ENCODE peak calls at places on chromosomes 1 and 21, in six cellular contexts. K is neural progenitor cell, A is mammary epithelial cell, S is sigmoid colon, C is IMR-90, J is suprapubic skin. L is an unnamed sample. For H3K9me3, the result is how much of the 10 kb centered on the place peaks cover.

GRCh38 chr1:61419167-61419566 is 305.8 kb downstream of the TM2D1 start:
- DNase-seq in A (no peak), C (no peak), K (no peak), J (no peak), S (no peak), L (no peak)

GRCh38 chr1:173126421-173126820 is 75.7 kb upstream of the TNFSF18 start:
- DNase-seq in K (no peak), J (no peak), S (no peak), C (peak), A (no peak), L (no peak)

GRCh38 chr21:36297555-36297937 is 22.5 kb upstream of the MORC3 start:
- DNase-seq in A (no peak), K (no peak), J (no peak), S (no peak), C (no peak), L (no peak)

GRCh38 chr21:45537746-45538291 is 4.4 kb downstream of the SLC19A1 start:
- DNase-seq in K (no peak), J (peak), A (no peak), S (peak), C (no peak), L (no peak)

GRCh38 chr1:167663002-167663772 is 33.2 kb downstream of the RCSD1 start:
- DNase-seq in J (no peak), S (no peak), A (peak), C (peak), K (no peak), L (no peak)

GRCh38 chr1:85406887-85407593 is 57.9 kb downstream of the DDAH1 start:
- DNase-seq in A (peak), S (peak), C (peak), J (no peak), K (no peak), L (no peak)

GRCh38 chr1:67250051-67250653 is 57.5 kb upstream of the IL12RB2 start:
- DNase-seq in S (no peak), K (peak), A (no peak), C (no peak), J (no peak), L (no peak)

GRCh38 chr1:206497363-206497762 is 10.0 kb upstream of the RASSF5 start:
- DNase-seq in J (no peak), K (no peak), C (no peak), A (no peak), S (no peak), L (no peak)

GRCh38 chr21:36164427-36164784 is 7.8 kb downstream of the DOP1B start:
- DNase-seq in J (no peak), S (no peak), K (no peak), C (no peak), A (no peak), L (no peak)

GRCh38 chr1:30675761-30676160 is 47.6 kb downstream of the MATN1 start:
- DNase-seq in K (no peak), A (peak), C (peak), J (no peak), S (no peak), L (no peak)

GRCh38 chr1:162019436-162019835 is 4.2 kb downstream of the OLFML2B start:
- DNase-seq in K (no peak), A (no peak), C (no peak), S (no peak), J (no peak), L (no peak)

DNA sequence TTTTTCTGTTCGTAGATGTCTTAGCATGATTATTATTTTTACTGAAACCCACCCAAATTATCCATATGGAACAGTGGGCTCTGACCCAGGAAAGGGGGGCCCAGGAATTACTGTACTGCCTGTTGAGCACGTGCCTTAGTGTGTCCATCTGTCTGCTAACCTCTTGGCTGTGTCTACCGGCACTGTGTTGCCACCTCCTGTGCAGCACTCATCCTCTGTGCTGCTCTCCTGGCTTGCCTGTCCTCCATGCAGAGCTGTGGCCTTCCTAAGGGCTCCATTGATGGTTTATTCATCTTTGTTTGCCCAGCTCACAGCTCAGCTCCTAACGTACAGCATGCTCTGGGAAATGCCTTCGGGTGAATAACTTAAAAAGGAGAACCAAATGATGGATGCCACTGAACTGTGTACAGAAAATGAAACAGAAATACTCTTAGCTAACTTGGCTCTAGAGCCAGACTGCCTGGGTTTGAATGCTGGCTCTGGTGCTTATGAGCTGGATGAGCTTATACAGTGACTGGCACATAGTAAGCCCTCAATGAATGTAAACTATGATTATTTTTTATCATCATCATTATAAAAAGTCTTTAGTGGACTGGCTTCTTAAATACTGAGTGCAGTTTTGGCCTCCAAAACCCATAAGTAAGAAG is 11.4 kb upstream of the RPTN start:
- DNase-seq in A (no peak), C (no peak), K (no peak), S (no peak), J (no peak), L (no peak)
- H3K9me3 ChIP-seq in A (under half), C (under half), K (under half), S (under half), J (under half), L (under half)

GRCh38 chr21:43289442-43289841 is 120.6 kb downstream of the CRYAA start:
- DNase-seq in J (no peak), K (no peak), A (no peak), S (no peak), C (no peak), L (no peak)
- TF ChIP-seq CTCF in J (no peak), K (no peak), A (no peak), S (no peak), C (no peak), L (no peak)

DNA sequence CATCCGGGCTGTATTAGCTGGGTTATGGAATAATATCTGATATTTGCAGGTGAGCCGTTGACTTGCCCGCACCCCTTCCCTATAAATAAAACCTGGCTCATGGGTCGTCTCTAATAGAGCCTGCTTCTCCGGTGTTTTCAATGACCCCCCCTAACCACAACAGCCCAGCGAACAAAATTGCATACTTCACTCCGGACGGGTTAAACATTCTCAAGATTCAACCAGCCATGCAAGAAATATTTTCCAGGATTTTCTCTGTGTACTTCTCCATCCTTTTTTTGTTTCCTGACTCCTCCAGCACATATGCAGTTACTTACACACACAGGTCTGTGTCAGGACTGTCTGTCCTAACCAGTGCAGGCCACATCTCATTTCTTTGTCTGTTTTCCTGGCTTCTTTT is 267.7 kb downstream of the ZNF648 start:
- DNase-seq in C (no peak), S (no peak), A (no peak), K (no peak), J (no peak), L (no peak)
- H3K4me3 ChIP-seq in C (no peak), S (no peak), A (no peak), K (no peak), J (no peak), L (no peak)

DNA sequence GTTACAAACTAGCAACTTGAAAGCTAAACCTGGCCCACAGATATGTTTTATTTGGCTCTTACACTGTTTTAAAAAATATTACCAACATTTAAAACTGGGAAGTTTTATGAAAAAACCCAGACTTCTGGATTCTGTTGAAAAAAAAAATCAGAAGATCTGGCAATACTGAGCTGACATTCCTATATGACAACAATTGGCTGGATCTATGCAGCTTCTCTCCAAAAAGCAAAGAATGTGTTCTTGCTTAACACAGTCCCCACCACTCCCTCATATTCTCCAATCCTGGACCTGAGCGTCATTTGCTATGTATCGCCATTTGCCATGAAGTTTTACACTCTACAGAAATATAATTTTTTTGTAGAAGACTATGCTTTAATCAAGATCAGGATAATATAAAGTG is 859.6 kb downstream of the LTN1 start:
- DNase-seq in K (no peak), A (no peak), S (no peak), C (no peak), J (no peak), L (no peak)
- H3K9me3 ChIP-seq in K (under half), A (under half), S (under half), C (under half), J (under half), L (under half)

GRCh38 chr1:234371414-234371813 is 1.8 kb upstream of the COA6 start:
- DNase-seq in S (no peak), K (no peak), A (no peak), J (no peak), C (no peak), L (no peak)

GRCh38 chr1:234372011-234372757 is 1.1 kb upstream of the COA6 start:
- DNase-seq in K (no peak), J (no peak), C (no peak), A (no peak), S (no peak), L (no peak)

GRCh38 chr1:234375672-234376071 is 2.4 kb downstream of the COA6 start:
- DNase-seq in J (no peak), C (no peak), A (no peak), S (no peak), K (no peak), L (no peak)

GRCh38 chr1:234373938-234374240 is 633 bp downstream of the COA6 start:
- DNase-seq in C (no peak), J (no peak), S (no peak), A (no peak), K (no peak), L (peak)

DNA sequence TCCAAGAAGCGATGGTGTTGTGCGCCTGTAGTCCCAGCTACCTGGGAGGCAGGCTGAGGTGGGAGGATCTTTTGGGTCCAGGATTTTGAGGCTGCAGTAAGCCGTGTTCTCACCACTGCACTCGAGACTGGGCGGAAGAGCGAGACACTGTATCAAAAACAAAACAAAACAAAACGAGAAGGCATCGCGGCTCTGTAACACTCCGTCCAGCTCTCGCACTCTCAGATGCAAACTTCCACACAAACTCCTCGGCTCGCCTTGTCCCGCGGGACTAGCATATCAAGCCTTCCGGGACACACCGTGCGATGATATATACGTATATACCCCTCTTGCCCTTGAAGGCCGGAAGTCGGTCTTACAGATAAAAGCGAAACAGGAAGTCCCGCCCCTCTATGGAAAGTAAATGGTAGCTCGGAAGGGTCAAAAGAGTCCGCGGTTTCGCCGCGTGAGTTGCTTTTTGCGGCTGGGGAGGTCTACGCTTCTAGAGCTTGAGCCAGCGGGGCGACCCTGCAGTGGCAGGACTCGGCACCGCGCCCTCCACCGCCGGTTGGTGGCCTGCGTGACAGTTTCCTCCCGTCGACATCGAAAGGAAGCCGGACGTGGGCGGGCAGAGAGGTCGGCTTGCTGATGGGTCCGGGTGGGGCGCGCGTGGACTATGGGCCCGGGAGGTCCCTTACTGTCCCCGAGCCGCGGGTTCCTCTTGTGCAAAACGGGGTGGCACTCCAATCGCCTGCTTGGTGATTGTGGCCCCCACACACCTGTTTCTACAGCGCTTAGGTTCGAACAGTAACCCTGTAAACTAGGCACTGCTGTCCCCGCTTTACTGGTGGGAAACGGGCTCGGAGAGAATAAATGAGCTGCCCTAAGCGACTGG is at the start of gene COA6:
- DNase-seq in C (peak), A (peak), K (peak), S (peak), J (peak), L (peak)
- TF ChIP-seq CTCF in C (no peak), A (no peak), K (peak), S (no peak), J (no peak), L (peak)

L was measured in WERI-Rb-1.